ENCODE peak calls at places on chromosomes 1 and 21, in eight cellular contexts. One of them, this sample, is unnamed.
A peak's percentile ranks its signal among the peaks of the same experiment; 100 is the strongest.

GRCh38 chr1:1553821-1554494 is 13.5 kb upstream of the TMEM240 start:
- DNase-seq in fibroblast of mammary gland: no peak
- DNase-seq in cardiac fibroblast: no peak
- DNase-seq in neural crest cell: no peak
- DNase-seq in RWPE1: no peak
- DNase-seq in mesothelial cell of epicardium: no peak
- DNase-seq in NCI-H524: no peak
- DNase-seq in NCI-H1105 treated with DMSO at 0.1 percent for 48 hours: no peak
- DNase-seq in this sample: no peak

GRCh38 chr1:30286241-30286983 is 437.0 kb downstream of the MATN1 start:
- DNase-seq in fibroblast of mammary gland: no peak
- DNase-seq in cardiac fibroblast: no peak
- DNase-seq in neural crest cell: no peak
- DNase-seq in RWPE1: no peak
- DNase-seq in mesothelial cell of epicardium: no peak
- DNase-seq in NCI-H524: no peak
- DNase-seq in NCI-H1105 treated with DMSO at 0.1 percent for 48 hours: peak; percentile 41
- DNase-seq in this sample: no peak

GRCh38 chr1:150895618-150896017 is 8.7 kb downstream of the CTXND2 start:
- DNase-seq in fibroblast of mammary gland: peak; percentile 74
- DNase-seq in cardiac fibroblast: peak; percentile 68
- DNase-seq in neural crest cell: no peak
- DNase-seq in RWPE1: peak; percentile 56
- DNase-seq in mesothelial cell of epicardium: no peak
- DNase-seq in NCI-H524: no peak
- DNase-seq in NCI-H1105 treated with DMSO at 0.1 percent for 48 hours: no peak
- DNase-seq in this sample: no peak

GRCh38 chr1:36981771-36982622 is 52.3 kb downstream of the GRIK3 start:
- DNase-seq in fibroblast of mammary gland: no peak
- DNase-seq in cardiac fibroblast: no peak
- DNase-seq in neural crest cell: no peak
- DNase-seq in RWPE1: no peak
- DNase-seq in mesothelial cell of epicardium: no peak
- DNase-seq in NCI-H524: peak; percentile 65
- DNase-seq in NCI-H1105 treated with DMSO at 0.1 percent for 48 hours: no peak
- DNase-seq in this sample: no peak

GRCh38 chr21:18289876-18290275 is 45.2 kb downstream of the CHODL start:
- DNase-seq in fibroblast of mammary gland: no peak
- DNase-seq in cardiac fibroblast: no peak
- DNase-seq in neural crest cell: no peak
- DNase-seq in RWPE1: no peak
- DNase-seq in mesothelial cell of epicardium: no peak
- DNase-seq in NCI-H524: no peak
- DNase-seq in NCI-H1105 treated with DMSO at 0.1 percent for 48 hours: no peak
- DNase-seq in this sample: no peak

GRCh38 chr1:201562257-201562656 is 23.3 kb downstream of the NAV1 start:
- DNase-seq in fibroblast of mammary gland: peak; percentile 97
- DNase-seq in cardiac fibroblast: peak; percentile 95
- DNase-seq in neural crest cell: no peak
- DNase-seq in RWPE1: peak; percentile 82
- DNase-seq in mesothelial cell of epicardium: no peak
- DNase-seq in NCI-H524: no peak
- DNase-seq in NCI-H1105 treated with DMSO at 0.1 percent for 48 hours: no peak
- DNase-seq in this sample: peak; percentile 15

GRCh38 chr1:147717706-147718097 is 42.7 kb downstream of the GJA5 start:
- DNase-seq in fibroblast of mammary gland: no peak
- DNase-seq in cardiac fibroblast: peak; percentile 7
- DNase-seq in neural crest cell: no peak
- DNase-seq in RWPE1: no peak
- DNase-seq in mesothelial cell of epicardium: no peak
- DNase-seq in NCI-H524: no peak
- DNase-seq in NCI-H1105 treated with DMSO at 0.1 percent for 48 hours: no peak
- DNase-seq in this sample: no peak

GRCh38 chr1:10835423-10836421 is 39.3 kb upstream of the CASZ1 start:
- DNase-seq in fibroblast of mammary gland: peak; percentile 14
- DNase-seq in cardiac fibroblast: peak; percentile 5
- DNase-seq in neural crest cell: peak; percentile 79
- DNase-seq in RWPE1: peak; percentile 74
- DNase-seq in mesothelial cell of epicardium: peak; percentile 46
- DNase-seq in NCI-H524: peak; percentile 85
- DNase-seq in NCI-H1105 treated with DMSO at 0.1 percent for 48 hours: peak; percentile 95
- DNase-seq in this sample: peak; percentile 91

GRCh38 chr1:24216254-24216653 is 29.2 kb upstream of the IFNLR1 start:
- DNase-seq in fibroblast of mammary gland: no peak
- DNase-seq in cardiac fibroblast: no peak
- DNase-seq in neural crest cell: no peak
- DNase-seq in RWPE1: no peak
- DNase-seq in mesothelial cell of epicardium: no peak
- DNase-seq in NCI-H524: peak; percentile 83
- DNase-seq in NCI-H1105 treated with DMSO at 0.1 percent for 48 hours: peak; percentile 89
- DNase-seq in this sample: peak; percentile 45

GRCh38 chr1:153792631-153793041 is 17.4 kb downstream of the SLC27A3 start:
- DNase-seq in fibroblast of mammary gland: no peak
- DNase-seq in cardiac fibroblast: no peak
- DNase-seq in neural crest cell: no peak
- DNase-seq in RWPE1: no peak
- DNase-seq in mesothelial cell of epicardium: no peak
- DNase-seq in NCI-H524: no peak
- DNase-seq in NCI-H1105 treated with DMSO at 0.1 percent for 48 hours: no peak
- DNase-seq in this sample: no peak

GRCh38 chr1:229624906-229625871 is 733 bp downstream of the TAF5L start:
- DNase-seq in fibroblast of mammary gland: peak; percentile 48
- DNase-seq in cardiac fibroblast: peak; percentile 48
- DNase-seq in neural crest cell: peak; percentile 29
- DNase-seq in RWPE1: peak; percentile 75
- DNase-seq in mesothelial cell of epicardium: peak; percentile 37
- DNase-seq in NCI-H524: no peak
- DNase-seq in NCI-H1105 treated with DMSO at 0.1 percent for 48 hours: peak; percentile 8
- DNase-seq in this sample: no peak

GRCh38 chr1:14974361-14974760 is 179.2 kb upstream of the TMEM51 start:
- DNase-seq in fibroblast of mammary gland: no peak
- DNase-seq in cardiac fibroblast: no peak
- DNase-seq in neural crest cell: no peak
- DNase-seq in RWPE1: no peak
- DNase-seq in mesothelial cell of epicardium: no peak
- DNase-seq in NCI-H524: no peak
- DNase-seq in NCI-H1105 treated with DMSO at 0.1 percent for 48 hours: peak; percentile 29
- DNase-seq in this sample: no peak

GRCh38 chr1:151146072-151146415 is 387 bp downstream of the SEMA6C start:
- DNase-seq in fibroblast of mammary gland: no peak
- DNase-seq in cardiac fibroblast: no peak
- DNase-seq in neural crest cell: no peak
- DNase-seq in RWPE1: no peak
- DNase-seq in mesothelial cell of epicardium: no peak
- DNase-seq in NCI-H524: no peak
- DNase-seq in NCI-H1105 treated with DMSO at 0.1 percent for 48 hours: no peak
- DNase-seq in this sample: no peak

GRCh38 chr1:211145944-211146343 is 12.0 kb upstream of the KCNH1 start:
- DNase-seq in fibroblast of mammary gland: no peak
- DNase-seq in cardiac fibroblast: no peak
- DNase-seq in neural crest cell: no peak
- DNase-seq in RWPE1: no peak
- DNase-seq in mesothelial cell of epicardium: no peak
- DNase-seq in NCI-H524: no peak
- DNase-seq in NCI-H1105 treated with DMSO at 0.1 percent for 48 hours: peak; percentile 60
- DNase-seq in this sample: no peak

GRCh38 chr1:229088711-229089110 is 182.2 kb upstream of the RAB4A start:
- DNase-seq in fibroblast of mammary gland: no peak
- DNase-seq in cardiac fibroblast: no peak
- DNase-seq in neural crest cell: no peak
- DNase-seq in RWPE1: no peak
- DNase-seq in mesothelial cell of epicardium: no peak
- DNase-seq in NCI-H524: no peak
- DNase-seq in NCI-H1105 treated with DMSO at 0.1 percent for 48 hours: no peak
- DNase-seq in this sample: no peak

GRCh38 chr1:205003358-205004145 is 39.5 kb upstream of the CNTN2 start:
- DNase-seq in fibroblast of mammary gland: no peak
- DNase-seq in cardiac fibroblast: no peak
- DNase-seq in neural crest cell: no peak
- DNase-seq in RWPE1: no peak
- DNase-seq in mesothelial cell of epicardium: no peak
- DNase-seq in NCI-H524: peak; percentile 78
- DNase-seq in NCI-H1105 treated with DMSO at 0.1 percent for 48 hours: no peak
- DNase-seq in this sample: no peak

GRCh38 chr1:43799656-43800629 is 92.6 kb downstream of the ST3GAL3 start:
- DNase-seq in fibroblast of mammary gland: peak; percentile 94
- DNase-seq in cardiac fibroblast: peak; percentile 30
- DNase-seq in neural crest cell: no peak
- DNase-seq in RWPE1: no peak
- DNase-seq in mesothelial cell of epicardium: no peak
- DNase-seq in NCI-H524: peak; percentile 33
- DNase-seq in NCI-H1105 treated with DMSO at 0.1 percent for 48 hours: no peak
- DNase-seq in this sample: no peak

GRCh38 chr1:246599315-246599714 is 33.1 kb downstream of the CNST start:
- DNase-seq in fibroblast of mammary gland: no peak
- DNase-seq in cardiac fibroblast: no peak
- DNase-seq in neural crest cell: no peak
- DNase-seq in RWPE1: no peak
- DNase-seq in mesothelial cell of epicardium: no peak
- DNase-seq in NCI-H524: no peak
- DNase-seq in NCI-H1105 treated with DMSO at 0.1 percent for 48 hours: no peak
- DNase-seq in this sample: no peak

GRCh38 chr21:41163086-41163485 is 4.9 kb upstream of the BACE2 start:
- DNase-seq in fibroblast of mammary gland: no peak
- DNase-seq in cardiac fibroblast: no peak
- DNase-seq in neural crest cell: no peak
- DNase-seq in RWPE1: no peak
- DNase-seq in mesothelial cell of epicardium: no peak
- DNase-seq in NCI-H524: no peak
- DNase-seq in NCI-H1105 treated with DMSO at 0.1 percent for 48 hours: no peak
- DNase-seq in this sample: no peak

GRCh38 chr1:203661572-203661971 is 34.9 kb downstream of the ATP2B4 start:
- DNase-seq in fibroblast of mammary gland: no peak
- DNase-seq in cardiac fibroblast: no peak
- DNase-seq in neural crest cell: no peak
- DNase-seq in RWPE1: no peak
- DNase-seq in mesothelial cell of epicardium: no peak
- DNase-seq in NCI-H524: no peak
- DNase-seq in NCI-H1105 treated with DMSO at 0.1 percent for 48 hours: no peak
- DNase-seq in this sample: no peak

GRCh38 chr1:220487297-220487820 is 40.6 kb upstream of the MARK1 start:
- DNase-seq in fibroblast of mammary gland: peak; percentile 68
- DNase-seq in cardiac fibroblast: peak; percentile 46
- DNase-seq in neural crest cell: peak; percentile 12
- DNase-seq in RWPE1: peak; percentile 59
- DNase-seq in mesothelial cell of epicardium: no peak
- DNase-seq in NCI-H524: no peak
- DNase-seq in NCI-H1105 treated with DMSO at 0.1 percent for 48 hours: peak; percentile 72
- DNase-seq in this sample: peak; percentile 53

GRCh38 chr1:1351511-1352427 is 2.6 kb upstream of the DVL1 start:
- DNase-seq in fibroblast of mammary gland: peak; percentile 61
- DNase-seq in cardiac fibroblast: no peak
- DNase-seq in neural crest cell: no peak
- DNase-seq in RWPE1: no peak
- DNase-seq in mesothelial cell of epicardium: no peak
- DNase-seq in NCI-H524: no peak
- DNase-seq in NCI-H1105 treated with DMSO at 0.1 percent for 48 hours: no peak
- DNase-seq in this sample: peak; percentile 61

GRCh38 chr1:2525524-2525895 is 886 bp downstream of the PANK4 start:
- DNase-seq in fibroblast of mammary gland: no peak
- DNase-seq in cardiac fibroblast: no peak
- DNase-seq in neural crest cell: no peak
- DNase-seq in RWPE1: no peak
- DNase-seq in mesothelial cell of epicardium: no peak
- DNase-seq in NCI-H524: no peak
- DNase-seq in NCI-H1105 treated with DMSO at 0.1 percent for 48 hours: no peak
- DNase-seq in this sample: no peak

GRCh38 chr1:163142152-163142551 is 60.6 kb downstream of the RGS5 start:
- DNase-seq in fibroblast of mammary gland: no peak
- DNase-seq in cardiac fibroblast: no peak
- DNase-seq in neural crest cell: no peak
- DNase-seq in RWPE1: no peak
- DNase-seq in mesothelial cell of epicardium: no peak
- DNase-seq in NCI-H524: no peak
- DNase-seq in NCI-H1105 treated with DMSO at 0.1 percent for 48 hours: no peak
- DNase-seq in this sample: no peak

GRCh38 chr21:32333953-32334673 is 35.5 kb downstream of the MRAP start:
- DNase-seq in fibroblast of mammary gland: no peak
- DNase-seq in cardiac fibroblast: no peak
- DNase-seq in neural crest cell: no peak
- DNase-seq in RWPE1: no peak
- DNase-seq in mesothelial cell of epicardium: no peak
- DNase-seq in NCI-H524: no peak
- DNase-seq in NCI-H1105 treated with DMSO at 0.1 percent for 48 hours: no peak
- DNase-seq in this sample: no peak

GRCh38 chr1:31215083-31215570 is 24.6 kb downstream of the NKAIN1 start:
- DNase-seq in fibroblast of mammary gland: no peak
- DNase-seq in cardiac fibroblast: no peak
- DNase-seq in neural crest cell: no peak
- DNase-seq in RWPE1: no peak
- DNase-seq in mesothelial cell of epicardium: no peak
- DNase-seq in NCI-H524: no peak
- DNase-seq in NCI-H1105 treated with DMSO at 0.1 percent for 48 hours: no peak
- DNase-seq in this sample: no peak

GRCh38 chr21:42010507-42011493 is 640 bp upstream of the ZBTB21 start:
- DNase-seq in fibroblast of mammary gland: no peak
- DNase-seq in cardiac fibroblast: no peak
- DNase-seq in neural crest cell: no peak
- DNase-seq in RWPE1: peak; percentile 12
- DNase-seq in mesothelial cell of epicardium: no peak
- DNase-seq in NCI-H524: no peak
- DNase-seq in NCI-H1105 treated with DMSO at 0.1 percent for 48 hours: peak; percentile 47
- DNase-seq in this sample: peak; percentile 50

GRCh38 chr21:41827951-41828883 is 50.9 kb downstream of the PRDM15 start:
- DNase-seq in fibroblast of mammary gland: no peak
- DNase-seq in cardiac fibroblast: no peak
- DNase-seq in neural crest cell: no peak
- DNase-seq in RWPE1: peak; percentile 12
- DNase-seq in mesothelial cell of epicardium: no peak
- DNase-seq in NCI-H524: no peak
- DNase-seq in NCI-H1105 treated with DMSO at 0.1 percent for 48 hours: no peak
- DNase-seq in this sample: no peak

GRCh38 chr1:56028244-56028643 is 551.1 kb downstream of the PLPP3 start:
- DNase-seq in fibroblast of mammary gland: no peak
- DNase-seq in cardiac fibroblast: no peak
- DNase-seq in neural crest cell: no peak
- DNase-seq in RWPE1: no peak
- DNase-seq in mesothelial cell of epicardium: no peak
- DNase-seq in NCI-H524: no peak
- DNase-seq in NCI-H1105 treated with DMSO at 0.1 percent for 48 hours: no peak
- DNase-seq in this sample: no peak

This sample was measured in nephron progenitor cell.